ENCODE peak calls at places on chromosomes 4 and X, in eight cellular contexts. H is lung, J is GM12891, C is progenitor cell of endocrine pancreas, B is Karpas-422, X is putamen, W is MCF 10A, K is T follicular helper cell. G is an unnamed sample.

GRCh38 chr4:16133406-16133805 is 49.6 kb upstream of the PROM1 start:
- DNase-seq in X (no peak), K (no peak), C (no peak), W (no peak), B (no peak), H (no peak), J (no peak), G (no peak)

GRCh38 chr4:147822128-147822527 is 90.2 kb downstream of the ARHGAP10 start:
- DNase-seq in C (no peak), W (peak), B (no peak), H (peak), J (no peak), X (no peak), K (no peak), G (no peak)

GRCh38 chr4:51855751-51856150 is 12.8 kb downstream of the DCUN1D4 start:
- DNase-seq in C (no peak), W (no peak), X (no peak), J (no peak), H (no peak), K (no peak), B (no peak), G (no peak)

GRCh38 chr4:185865901-185866328 is 53.9 kb upstream of the SORBS2 start:
- DNase-seq in X (no peak), B (no peak), H (no peak), J (no peak), K (no peak), C (no peak), W (peak), G (no peak)

GRCh38 chrX:106619797-106620196 is 8.0 kb downstream of the RADX start:
- DNase-seq in C (no peak), H (no peak), J (no peak), W (peak), X (no peak), K (no peak), B (no peak), G (no peak)

GRCh38 chrX:100710816-100711215 is 21.1 kb downstream of the SYTL4 start:
- DNase-seq in W (no peak), J (no peak), X (no peak), H (no peak), K (no peak), B (no peak), C (no peak), G (no peak)

GRCh38 chrX:34638116-34638515 is 19.0 kb downstream of the TMEM47 start:
- DNase-seq in H (no peak), W (peak), J (no peak), X (no peak), K (no peak), C (no peak), B (peak), G (peak)

GRCh38 chr4:74258949-74259348 is 49.3 kb upstream of the EPGN start:
- DNase-seq in K (no peak), W (peak), X (no peak), C (no peak), H (no peak), B (no peak), J (no peak), G (no peak)

GRCh38 chr4:680931-681645 is 6.7 kb downstream of the MYL5 start:
- DNase-seq in H (no peak), J (no peak), B (peak), C (no peak), W (no peak), K (no peak), X (no peak), G (peak)

GRCh38 chr4:140047017-140047640 is 106.9 kb downstream of the MAML3 start:
- DNase-seq in X (no peak), J (no peak), H (no peak), W (no peak), K (no peak), B (no peak), C (no peak), G (no peak)

GRCh38 chr4:52995341-52996030 is 133.4 kb downstream of the RASL11B start:
- DNase-seq in J (no peak), W (peak), B (no peak), X (no peak), K (no peak), H (no peak), C (no peak), G (no peak)

GRCh38 chr4:176377705-176378302 is 58.0 kb downstream of the SPCS3 start:
- DNase-seq in J (peak), K (no peak), H (no peak), C (no peak), B (peak), X (peak), W (peak), G (no peak)

GRCh38 chr4:17103231-17103630 is 204.8 kb upstream of the LDB2 start:
- DNase-seq in C (no peak), X (no peak), B (no peak), K (no peak), W (no peak), J (no peak), H (no peak), G (no peak)

G was measured in neural crest cell.